ENCODE peak calls at places on chromosomes 6 and 20, in seven cellular contexts. P is NCI-H1092 treated with DMSO at 0.1 percent for 48 hours; H is activated CD4-positive, alpha-beta T cell treated with anti-CD3 and anti-CD28 coated beads, Interleukin-2, amount 50 U/mL, for 1 hour; O is occipital lobe; F is CD4-positive, alpha-beta T cell; M is naive thymus-derived CD8-positive, alpha-beta T cell; S is RKO. T is an unnamed sample.

GRCh38 chr6:8939615-8940014 is 504.3 kb upstream of the SLC35B3 start:
- DNase-seq in M (no peak), F (no peak), H (no peak), P (peak), O (no peak), S (no peak), T (no peak)

GRCh38 chr6:112036088-112036637 is 17.7 kb upstream of the CCN6 start:
- DNase-seq in F (no peak), O (no peak), P (no peak), M (no peak), S (no peak), H (no peak), T (no peak)

GRCh38 chr20:16844406-16844805 is 96.2 kb downstream of the OTOR start:
- DNase-seq in F (no peak), H (no peak), P (no peak), S (no peak), O (no peak), M (no peak), T (no peak)

GRCh38 chr20:58020656-58021454 is 207.6 kb downstream of the ANKRD60 start:
- DNase-seq in H (no peak), M (no peak), F (no peak), O (no peak), S (no peak), P (no peak), T (no peak)

GRCh38 chr6:163354779-163355431 is 59.6 kb upstream of the QKI start:
- DNase-seq in M (no peak), P (no peak), F (no peak), H (no peak), S (no peak), O (peak), T (no peak)

GRCh38 chr20:1761116-1761515 is 103.5 kb upstream of the SIRPG start:
- DNase-seq in F (no peak), P (no peak), H (no peak), S (peak), M (no peak), O (no peak), T (no peak)

GRCh38 chr6:132483779-132484679 is 28.9 kb downstream of the STX7 start:
- DNase-seq in F (peak), S (peak), P (peak), O (no peak), H (peak), M (no peak), T (peak)

GRCh38 chr6:33343953-33344611 is 26.5 kb upstream of the ZBTB22 start:
- DNase-seq in O (no peak), H (peak), M (peak), P (no peak), S (no peak), F (peak), T (peak)

GRCh38 chr6:45187841-45188240 is 140.3 kb upstream of the RUNX2 start:
- DNase-seq in M (no peak), O (no peak), F (no peak), S (peak), H (no peak), P (no peak), T (no peak)

GRCh38 chr20:36344517-36345132 is 38.5 kb downstream of the DLGAP4 start:
- DNase-seq in O (no peak), P (no peak), M (no peak), H (peak), F (no peak), S (peak), T (no peak)

T was measured in CD8-positive, alpha-beta memory T cell.